ENCODE peak calls at places on chromosomes 6 and 20, in five cellular contexts. One of them, this sample, is unnamed.

GRCh38 chr6:33860706-33861474 is 57.1 kb upstream of the MLN start:
- DNase-seq in neural crest cell: no peak
- DNase-seq in mammary epithelial cell: no peak
- DNase-seq in right lobe of liver: peak; percentile 48
- DNase-seq in upper lobe of right lung: no peak
- DNase-seq in this sample: no peak

GRCh38 chr6:137904822-137905617 is 38.0 kb downstream of the TNFAIP3 start:
- DNase-seq in right lobe of liver: no peak
- DNase-seq in neural crest cell: no peak
- DNase-seq in mammary epithelial cell: no peak
- DNase-seq in upper lobe of right lung: no peak
- DNase-seq in this sample: peak; percentile 21

GRCh38 chr6:17865798-17866725 is 121.4 kb downstream of the KIF13A start:
- DNase-seq in right lobe of liver: no peak
- DNase-seq in upper lobe of right lung: no peak
- DNase-seq in neural crest cell: no peak
- DNase-seq in mammary epithelial cell: peak; percentile 99
- DNase-seq in this sample: no peak

GRCh38 chr20:32780749-32781402 is 18.7 kb downstream of the DNMT3B start:
- DNase-seq in upper lobe of right lung: no peak
- DNase-seq in neural crest cell: peak; percentile 41
- DNase-seq in mammary epithelial cell: no peak
- DNase-seq in right lobe of liver: no peak
- DNase-seq in this sample: no peak

GRCh38 chr6:93859964-93860363 is 440.6 kb upstream of the EPHA7 start:
- DNase-seq in upper lobe of right lung: no peak
- DNase-seq in neural crest cell: no peak
- DNase-seq in right lobe of liver: no peak
- DNase-seq in mammary epithelial cell: no peak
- DNase-seq in this sample: no peak

GRCh38 chr6:54404791-54405190 is 96.5 kb downstream of the TINAG start:
- DNase-seq in upper lobe of right lung: no peak
- DNase-seq in mammary epithelial cell: peak; percentile 60
- DNase-seq in neural crest cell: no peak
- DNase-seq in right lobe of liver: no peak
- DNase-seq in this sample: no peak

GRCh38 chr6:89689732-89690131 is 51.2 kb upstream of the LYRM2 start:
- DNase-seq in right lobe of liver: no peak
- DNase-seq in upper lobe of right lung: no peak
- DNase-seq in mammary epithelial cell: no peak
- DNase-seq in neural crest cell: no peak
- DNase-seq in this sample: no peak

GRCh38 chr20:37316116-37316774 is 26.8 kb downstream of the MANBAL start:
- DNase-seq in mammary epithelial cell: no peak
- DNase-seq in neural crest cell: no peak
- DNase-seq in upper lobe of right lung: no peak
- DNase-seq in right lobe of liver: no peak
- DNase-seq in this sample: peak; percentile 74

GRCh38 chr20:17934141-17934862 is 34.3 kb downstream of the SNX5 start:
- DNase-seq in upper lobe of right lung: no peak
- DNase-seq in mammary epithelial cell: no peak
- DNase-seq in right lobe of liver: no peak
- DNase-seq in neural crest cell: no peak
- DNase-seq in this sample: no peak

GRCh38 chr6:13914346-13914745 is 10.4 kb upstream of the RNF182 start:
- DNase-seq in right lobe of liver: no peak
- DNase-seq in mammary epithelial cell: no peak
- DNase-seq in upper lobe of right lung: no peak
- DNase-seq in neural crest cell: no peak
- DNase-seq in this sample: no peak

DNA sequence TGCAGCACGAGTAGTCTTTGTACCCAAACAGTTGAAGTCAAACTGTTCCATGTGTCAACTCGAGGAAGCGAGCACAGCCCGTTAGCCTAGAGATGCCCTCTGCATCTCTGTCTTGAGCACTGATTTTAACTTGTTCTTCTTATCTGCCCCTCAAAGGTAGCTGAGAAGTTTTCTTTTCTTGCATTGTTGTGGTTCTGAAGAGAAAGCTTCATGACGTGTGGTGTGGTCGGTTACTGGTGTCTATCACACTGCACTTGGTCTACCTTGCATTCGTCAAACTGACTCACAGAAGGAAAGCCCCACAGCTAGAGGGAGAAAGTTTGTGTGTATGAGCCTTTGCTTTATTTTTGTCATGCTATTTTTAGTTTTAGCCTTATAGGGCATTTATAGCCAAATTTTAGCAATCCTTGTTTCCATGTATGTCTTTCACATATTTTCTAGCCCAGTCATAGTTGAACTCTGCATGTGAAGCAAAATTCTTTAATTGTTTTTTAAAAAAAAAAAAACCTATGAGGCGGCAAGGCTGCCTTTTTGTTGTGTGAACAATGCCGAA is 115.1 kb downstream of the JAG1 start:
- DNase-seq in neural crest cell: no peak
- DNase-seq in right lobe of liver: no peak
- DNase-seq in upper lobe of right lung: no peak
- DNase-seq in mammary epithelial cell: peak; percentile 97
- DNase-seq in this sample: peak; percentile 47
- TF ChIP-seq CTCF in neural crest cell: no peak
- TF ChIP-seq CTCF in right lobe of liver: no peak
- TF ChIP-seq CTCF in upper lobe of right lung: no peak
- TF ChIP-seq CTCF in mammary epithelial cell: no peak
- TF ChIP-seq CTCF in this sample: no peak

DNA sequence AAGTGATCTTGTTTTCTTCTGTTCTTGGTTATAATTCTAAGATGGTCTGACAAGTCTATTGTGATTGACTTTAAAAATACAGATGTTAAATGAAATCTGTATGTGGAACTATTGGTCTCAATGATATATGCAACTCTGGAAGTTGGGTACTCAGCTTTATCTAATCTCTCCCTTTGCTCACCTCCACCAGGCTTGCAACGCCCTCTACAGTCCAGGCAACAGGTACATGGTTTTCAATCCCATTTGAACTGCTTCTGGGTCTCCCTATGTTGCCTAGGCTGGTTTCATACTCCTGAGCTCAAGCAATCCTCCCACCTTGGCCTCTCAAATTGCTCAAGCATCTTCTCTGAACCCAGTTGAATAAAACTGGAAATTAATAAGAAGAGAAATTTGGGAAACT is 25.6 kb upstream of the HLA-DQB1 start:
- DNase-seq in right lobe of liver: no peak
- DNase-seq in upper lobe of right lung: no peak
- DNase-seq in mammary epithelial cell: peak; percentile 45
- DNase-seq in neural crest cell: no peak
- DNase-seq in this sample: no peak
- TF ChIP-seq CTCF in right lobe of liver: peak; percentile 33
- TF ChIP-seq CTCF in upper lobe of right lung: peak; percentile 53
- TF ChIP-seq CTCF in mammary epithelial cell: peak; percentile 43
- TF ChIP-seq CTCF in neural crest cell: no peak
- TF ChIP-seq CTCF in this sample: peak; percentile 53

GRCh38 chr6:142548571-142548970 is 246.8 kb downstream of the ADGRG6 start:
- DNase-seq in upper lobe of right lung: no peak
- DNase-seq in neural crest cell: no peak
- DNase-seq in right lobe of liver: no peak
- DNase-seq in mammary epithelial cell: no peak
- DNase-seq in this sample: no peak

GRCh38 chr6:142550310-142550709 is 248.5 kb downstream of the ADGRG6 start:
- DNase-seq in upper lobe of right lung: no peak
- DNase-seq in neural crest cell: no peak
- DNase-seq in right lobe of liver: no peak
- DNase-seq in mammary epithelial cell: no peak
- DNase-seq in this sample: no peak

DNA sequence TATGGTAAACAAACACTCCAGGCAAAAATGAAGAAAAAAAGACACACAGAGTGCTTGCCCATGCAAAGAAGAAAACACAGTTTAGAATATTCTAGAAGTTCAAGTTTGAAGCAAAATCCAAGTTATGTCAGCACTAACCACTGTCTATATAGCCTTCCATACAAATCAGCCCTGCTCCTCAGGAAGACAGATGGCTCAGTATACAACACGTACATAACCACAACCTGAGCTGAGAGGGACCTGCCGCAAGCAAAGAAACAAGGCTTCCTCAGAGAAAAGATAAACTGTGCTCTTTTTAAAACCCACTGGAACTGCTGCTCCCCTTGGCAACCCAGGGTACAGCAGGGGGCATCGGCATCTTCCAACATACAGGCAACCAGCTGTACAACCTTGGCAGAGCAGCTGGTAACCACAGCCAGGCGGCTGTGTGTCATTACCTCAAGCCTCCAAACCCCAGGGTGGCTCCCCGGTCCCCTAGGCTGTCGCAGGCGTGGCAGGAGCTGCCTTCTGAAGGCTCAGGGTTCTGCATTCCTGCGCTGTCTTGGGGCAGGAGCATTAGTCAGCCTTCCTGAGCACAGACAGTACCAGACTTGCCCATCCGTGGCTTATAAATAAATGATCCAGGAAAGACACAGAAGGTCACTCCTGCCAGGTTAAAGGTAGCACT is 249.5 kb downstream of the ADGRG6 start:
- DNase-seq in upper lobe of right lung: peak; percentile 55
- DNase-seq in mammary epithelial cell: peak; percentile 84
- DNase-seq in neural crest cell: no peak
- DNase-seq in right lobe of liver: no peak
- DNase-seq in this sample: no peak
- TF ChIP-seq CTCF in upper lobe of right lung: no peak
- TF ChIP-seq CTCF in mammary epithelial cell: peak; percentile 15
- TF ChIP-seq CTCF in neural crest cell: no peak
- TF ChIP-seq CTCF in right lobe of liver: no peak
- TF ChIP-seq CTCF in this sample: no peak

GRCh38 chr6:118963003-118963402 is 28.0 kb upstream of the MCM9 start:
- DNase-seq in mammary epithelial cell: no peak
- DNase-seq in upper lobe of right lung: no peak
- DNase-seq in right lobe of liver: no peak
- DNase-seq in neural crest cell: no peak
- DNase-seq in this sample: no peak
- TF ChIP-seq CTCF in mammary epithelial cell: peak; percentile 3
- TF ChIP-seq CTCF in upper lobe of right lung: peak; percentile 29
- TF ChIP-seq CTCF in right lobe of liver: peak; percentile 36
- TF ChIP-seq CTCF in neural crest cell: peak; percentile 46
- TF ChIP-seq CTCF in this sample: no peak

DNA sequence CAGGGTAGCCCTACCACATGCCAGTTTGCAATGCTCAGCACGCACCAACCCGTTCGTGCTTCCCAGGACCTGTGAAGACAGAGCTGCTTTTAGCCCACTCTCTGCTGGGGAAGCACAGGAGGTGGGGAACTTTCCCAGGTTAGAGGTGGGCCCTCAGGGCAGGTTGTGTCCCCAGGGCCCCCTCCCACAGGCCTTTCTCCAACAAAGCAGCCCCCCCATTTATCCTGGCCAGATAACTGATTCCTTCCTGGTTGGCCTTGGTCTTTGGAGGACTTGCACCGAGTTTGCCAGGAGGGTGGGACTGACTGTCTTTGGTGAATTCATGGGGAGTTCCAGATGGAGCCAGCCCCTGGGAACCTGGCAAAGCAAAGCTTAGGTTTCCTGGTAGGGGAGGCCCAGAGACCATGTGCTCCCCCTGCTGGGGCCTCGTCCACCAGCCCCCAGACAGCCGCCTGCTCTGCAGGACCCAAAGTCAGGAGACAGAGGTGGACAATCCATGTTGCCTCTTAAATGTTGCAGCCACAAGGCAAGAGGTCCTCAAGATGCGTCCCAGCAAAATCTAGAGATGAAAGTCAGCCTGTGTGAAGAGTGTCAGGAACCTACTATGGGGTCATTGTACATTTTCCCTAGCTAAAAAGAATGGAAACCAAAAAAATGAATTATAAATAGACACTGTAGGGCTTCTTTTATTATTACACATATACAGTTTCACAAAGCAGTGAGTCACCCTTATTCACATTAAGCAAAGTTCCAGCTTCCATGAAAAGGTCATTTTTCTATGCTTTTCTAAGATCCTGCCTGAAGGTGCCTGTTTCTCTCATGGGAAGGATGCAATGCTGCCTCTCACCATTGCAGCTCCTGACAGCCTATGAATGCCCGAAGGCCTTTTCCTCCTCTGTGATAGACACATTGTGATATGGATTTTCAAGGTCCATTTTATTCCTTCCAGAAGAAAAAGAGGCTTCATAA is 497.8 kb downstream of the PREX1 start:
- DNase-seq in upper lobe of right lung: peak; percentile 61
- DNase-seq in neural crest cell: peak; percentile 25
- DNase-seq in right lobe of liver: no peak
- DNase-seq in mammary epithelial cell: peak; percentile 14
- DNase-seq in this sample: peak; percentile 60
- TF ChIP-seq CTCF in upper lobe of right lung: peak; percentile 22
- TF ChIP-seq CTCF in neural crest cell: peak; percentile 47
- TF ChIP-seq CTCF in right lobe of liver: no peak
- TF ChIP-seq CTCF in mammary epithelial cell: no peak
- TF ChIP-seq CTCF in this sample: peak; percentile 51

DNA sequence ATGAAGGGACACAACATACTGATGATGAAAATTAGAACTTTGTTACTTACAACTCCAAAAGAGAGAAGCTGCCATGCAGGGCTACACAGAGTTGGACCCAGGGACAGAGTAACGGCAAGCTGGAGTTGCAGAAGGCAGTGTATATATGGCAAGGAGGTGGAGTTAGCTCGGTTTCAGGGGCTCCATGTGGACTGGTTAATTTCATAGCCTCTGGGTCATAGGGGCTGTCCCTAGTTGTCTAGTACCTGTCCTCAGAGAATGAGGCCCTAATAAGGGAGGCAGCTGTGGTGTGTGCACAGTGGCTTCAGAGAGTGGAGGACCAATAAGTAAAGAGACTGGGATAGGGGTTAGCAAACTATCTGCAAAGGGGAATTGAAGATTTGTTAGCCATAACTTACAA is 7.9 kb upstream of the ZSCAN12 start:
- DNase-seq in right lobe of liver: no peak
- DNase-seq in mammary epithelial cell: no peak
- DNase-seq in neural crest cell: no peak
- DNase-seq in upper lobe of right lung: no peak
- DNase-seq in this sample: no peak
- TF ChIP-seq CTCF in right lobe of liver: no peak
- TF ChIP-seq CTCF in mammary epithelial cell: no peak
- TF ChIP-seq CTCF in neural crest cell: no peak
- TF ChIP-seq CTCF in upper lobe of right lung: no peak
- TF ChIP-seq CTCF in this sample: no peak

DNA sequence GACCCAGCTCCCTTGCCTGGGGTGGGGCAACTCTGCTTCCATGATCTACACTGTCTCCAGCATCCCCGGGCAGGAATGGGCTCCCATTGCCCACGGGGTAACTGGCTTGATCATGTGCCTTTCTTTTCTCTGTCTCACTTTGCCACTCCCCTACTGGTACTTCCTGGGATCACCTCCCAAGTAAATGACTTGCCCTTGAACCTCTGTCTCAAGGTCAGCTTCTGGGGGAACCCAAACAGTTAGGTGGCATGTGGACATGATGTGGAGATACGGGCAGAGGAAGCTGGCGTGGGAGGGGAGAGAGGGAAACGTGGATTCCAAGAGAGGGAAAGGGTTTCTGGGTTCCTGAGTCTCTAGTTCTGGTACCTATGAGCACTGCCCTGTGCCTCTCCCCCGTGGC is 63.8 kb upstream of the RALY start:
- DNase-seq in right lobe of liver: no peak
- DNase-seq in neural crest cell: no peak
- DNase-seq in upper lobe of right lung: no peak
- DNase-seq in mammary epithelial cell: no peak
- DNase-seq in this sample: no peak
- TF ChIP-seq CTCF in right lobe of liver: no peak
- TF ChIP-seq CTCF in neural crest cell: no peak
- TF ChIP-seq CTCF in upper lobe of right lung: no peak
- TF ChIP-seq CTCF in mammary epithelial cell: no peak
- TF ChIP-seq CTCF in this sample: no peak

This sample was measured in GM13977.